ENCODE peak calls at places on chromosomes 6 and 20, in nine cellular contexts. K is lower lobe of right lung; F is A549; M is AG04450; Y is psoas muscle; J is cardiac muscle cell; U is CD8-positive, alpha-beta T cell; Q is mammary epithelial cell; V is fibroblast of the aortic adventitia. X is an unnamed sample.

GRCh38 chr6:79710127-79710526 is 79.0 kb downstream of the SH3BGRL2 start:
- DNase-seq in M (no peak), F (no peak), U (no peak), K (no peak), J (no peak), Y (no peak), Q (no peak), V (no peak), X (no peak)

GRCh38 chr6:35687658-35688604 is 784 bp downstream of the FKBP5 start:
- DNase-seq in U (peak), M (no peak), K (peak), V (peak), Q (peak), Y (peak), F (peak), J (peak), X (no peak)

GRCh38 chr20:64246616-64247311 is 8.8 kb upstream of the PCMTD2 start:
- DNase-seq in J (no peak), Q (no peak), K (no peak), F (no peak), V (no peak), Y (peak), U (peak), M (no peak), X (no peak)

GRCh38 chr6:33419580-33420492 is at the start of gene SYNGAP1:
- DNase-seq in K (no peak), J (peak), V (peak), M (peak), U (no peak), Y (peak), Q (no peak), F (no peak), X (no peak)

GRCh38 chr6:132687306-132687705 is 26.5 kb downstream of the VNN1 start:
- DNase-seq in Q (peak), K (no peak), Y (no peak), F (peak), V (peak), U (no peak), J (no peak), M (no peak), X (no peak)

GRCh38 chr20:22821081-22821480 is 214.0 kb upstream of the SSTR4 start:
- DNase-seq in J (peak), U (no peak), F (no peak), Y (no peak), V (no peak), K (no peak), M (no peak), Q (no peak), X (no peak)

GRCh38 chr20:48042628-48043027 is 257.3 kb upstream of the SULF2 start:
- DNase-seq in K (no peak), J (no peak), M (no peak), Q (no peak), V (no peak), U (no peak), Y (no peak), F (no peak), X (no peak)

GRCh38 chr20:31974975-31975481 is 7.1 kb downstream of the XKR7 start:
- DNase-seq in F (no peak), Y (no peak), J (no peak), V (no peak), Q (no peak), K (no peak), M (no peak), U (no peak), X (no peak)

GRCh38 chr6:45494734-45495133 is 117.0 kb upstream of the SUPT3H start:
- DNase-seq in V (no peak), U (no peak), F (no peak), M (no peak), K (no peak), J (no peak), Q (no peak), Y (no peak), X (no peak)

GRCh38 chr6:116971959-116972358 is 94.9 kb downstream of the RFX6 start:
- DNase-seq in Y (no peak), K (no peak), M (no peak), U (no peak), F (peak), J (peak), V (peak), Q (peak), X (peak)

GRCh38 chr6:127404594-127405178 is 54.5 kb downstream of the KIAA0408 start:
- DNase-seq in F (no peak), J (no peak), U (no peak), M (no peak), Y (no peak), V (no peak), K (no peak), Q (no peak), X (no peak)

GRCh38 chr20:56429496-56429895 is 17.4 kb downstream of the CASS4 start:
- DNase-seq in J (no peak), Y (no peak), K (no peak), M (no peak), V (peak), U (peak), Q (no peak), F (no peak), X (no peak)

GRCh38 chr20:62953839-62954703 is 1.6 kb downstream of the SLC17A9 start:
- DNase-seq in M (peak), J (peak), Y (peak), F (no peak), Q (no peak), U (peak), V (peak), K (peak), X (peak)

GRCh38 chr6:132505158-132505557 is 7.8 kb downstream of the STX7 start:
- DNase-seq in U (no peak), K (no peak), Q (no peak), M (no peak), F (no peak), V (no peak), J (no peak), Y (no peak), X (no peak)

GRCh38 chr20:7269452-7269851 is 502.0 kb downstream of the BMP2 start:
- DNase-seq in U (no peak), Q (peak), M (no peak), Y (no peak), K (no peak), J (no peak), V (no peak), F (no peak), X (no peak)

GRCh38 chr6:125015152-125015551 is 52.9 kb downstream of the RNF217 start:
- DNase-seq in K (no peak), F (no peak), U (no peak), V (no peak), M (no peak), J (no peak), Y (no peak), Q (no peak), X (no peak)

GRCh38 chr6:166664135-166664534 is 37.1 kb upstream of the RPS6KA2 start:
- DNase-seq in K (no peak), F (no peak), U (no peak), M (no peak), Q (no peak), V (peak), J (no peak), Y (no peak), X (no peak)

GRCh38 chr6:137802408-137803182 is 64.5 kb upstream of the TNFAIP3 start:
- DNase-seq in Q (no peak), V (no peak), J (peak), F (no peak), Y (no peak), K (no peak), M (no peak), U (no peak), X (no peak)

GRCh38 chr6:22906091-22906549 is 336.8 kb downstream of the HDGFL1 start:
- DNase-seq in J (peak), Y (no peak), U (no peak), Q (peak), F (peak), M (no peak), K (no peak), V (peak), X (no peak)

GRCh38 chr20:25539742-25540201 is 45.6 kb downstream of the NINL start:
- DNase-seq in Q (no peak), F (no peak), V (peak), Y (no peak), J (no peak), K (no peak), M (no peak), U (no peak), X (no peak)

GRCh38 chr6:21228411-21228810 is 365.1 kb upstream of the SOX4 start:
- DNase-seq in K (no peak), V (no peak), M (no peak), Y (no peak), U (no peak), Q (peak), F (no peak), J (no peak), X (no peak)

GRCh38 chr6:81999270-81999669 is 246.8 kb upstream of the TENT5A start:
- DNase-seq in V (no peak), J (no peak), Q (no peak), K (no peak), U (no peak), M (no peak), Y (no peak), F (no peak), X (no peak)

GRCh38 chr6:156988276-156989158 is 211.3 kb downstream of the ARID1B start:
- DNase-seq in M (no peak), Y (no peak), K (no peak), J (peak), F (no peak), U (no peak), V (no peak), Q (peak), X (no peak)

GRCh38 chr20:11588875-11589274 is 328.8 kb upstream of the BTBD3 start:
- DNase-seq in V (no peak), Y (no peak), M (no peak), Q (no peak), F (no peak), K (no peak), U (no peak), J (no peak), X (no peak)

GRCh38 chr20:46255440-46256104 is 52.7 kb downstream of the CDH22 start:
- DNase-seq in Q (peak), Y (peak), J (peak), M (no peak), V (peak), K (peak), F (no peak), U (peak), X (no peak)

GRCh38 chr6:2542858-2543218 is 207.9 kb downstream of the MYLK4 start:
- DNase-seq in M (peak), F (no peak), V (peak), Q (peak), Y (no peak), J (no peak), U (no peak), K (no peak), X (no peak)

GRCh38 chr20:55693646-55694045 is 311.7 kb downstream of the CBLN4 start:
- DNase-seq in J (no peak), F (no peak), V (no peak), Y (no peak), Q (no peak), K (no peak), M (no peak), U (no peak), X (no peak)

GRCh38 chr20:25510721-25511120 is 74.6 kb downstream of the NINL start:
- DNase-seq in Q (no peak), F (no peak), J (no peak), M (no peak), K (no peak), U (no peak), V (no peak), Y (no peak), X (no peak)

GRCh38 chr20:38130687-38131587 is 34.1 kb downstream of the TGM2 start:
- DNase-seq in Y (peak), V (no peak), K (peak), F (no peak), Q (no peak), U (no peak), J (no peak), M (no peak), X (no peak)

GRCh38 chr20:44762466-44763140 is 16.9 kb downstream of the KCNK15 start:
- DNase-seq in Q (no peak), Y (no peak), J (no peak), K (no peak), U (no peak), V (peak), F (no peak), M (no peak), X (no peak)

GRCh38 chr6:73951186-73951585 is 255.2 kb downstream of the CD109 start:
- DNase-seq in Q (no peak), V (peak), U (no peak), Y (no peak), M (no peak), F (no peak), K (no peak), J (no peak), X (no peak)

GRCh38 chr6:45877970-45878590 is 137.6 kb downstream of the CLIC5 start:
- DNase-seq in K (no peak), J (no peak), Q (no peak), M (no peak), Y (no peak), F (no peak), V (no peak), U (no peak), X (no peak)

GRCh38 chr6:131828080-131828479 is 20.3 kb downstream of the ENPP1 start:
- DNase-seq in F (no peak), K (no peak), J (no peak), U (no peak), Q (no peak), V (peak), Y (peak), M (no peak), X (no peak)

GRCh38 chr6:33277663-33278391 is 904 bp downstream of the B3GALT4 start:
- DNase-seq in J (no peak), K (no peak), Y (peak), U (peak), Q (no peak), F (no peak), M (no peak), V (no peak), X (no peak)

GRCh38 chr6:132369526-132369925 is 31.7 kb downstream of the MOXD1 start:
- DNase-seq in F (no peak), U (no peak), V (peak), K (no peak), Q (peak), J (no peak), Y (no peak), M (peak), X (no peak)

GRCh38 chr20:43507150-43508080 is at the start of gene L3MBTL1:
- DNase-seq in J (peak), U (no peak), Y (peak), Q (peak), V (peak), F (peak), M (no peak), K (peak), X (no peak)
- H3K4me3 ChIP-seq in J (peak), U (peak), Y (peak), Q (peak), V (peak), F (peak), M (peak), K (peak), X (peak)

DNA sequence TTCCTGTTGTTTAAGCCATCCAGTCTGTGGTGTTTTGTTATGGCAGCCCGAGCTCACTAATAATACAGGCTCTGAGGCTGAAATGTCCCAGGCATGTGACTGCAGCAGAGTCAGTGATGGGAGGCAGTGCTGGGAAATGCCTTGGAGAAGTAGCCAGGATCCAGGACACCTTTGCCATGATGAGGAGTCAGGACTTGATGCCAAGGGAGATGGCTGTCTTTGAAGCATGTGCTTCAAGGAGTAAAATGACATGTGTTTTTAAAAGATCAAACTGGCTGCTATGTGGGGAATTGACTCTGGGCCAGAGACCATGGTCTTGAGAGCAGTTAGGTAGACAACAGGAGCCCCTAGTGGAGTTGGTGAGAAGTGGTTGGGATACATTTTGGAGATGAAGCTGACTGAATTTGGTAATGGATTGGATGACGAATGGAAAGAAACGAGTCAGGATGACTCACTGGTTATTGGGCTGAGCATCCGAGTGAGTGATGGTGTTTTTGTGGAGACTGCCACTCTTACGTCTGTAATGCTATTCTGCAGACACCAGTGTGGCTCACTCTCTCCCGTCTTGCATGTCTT is 322.2 kb downstream of the PLCB1 start:
- DNase-seq in F (peak), M (peak), K (no peak), V (peak), Q (peak), U (no peak), Y (no peak), J (peak), X (peak)
- TF ChIP-seq CTCF in F (no peak), M (peak), K (peak), V (peak), Q (peak), U (no peak), Y (no peak), J (peak), X (peak)

DNA sequence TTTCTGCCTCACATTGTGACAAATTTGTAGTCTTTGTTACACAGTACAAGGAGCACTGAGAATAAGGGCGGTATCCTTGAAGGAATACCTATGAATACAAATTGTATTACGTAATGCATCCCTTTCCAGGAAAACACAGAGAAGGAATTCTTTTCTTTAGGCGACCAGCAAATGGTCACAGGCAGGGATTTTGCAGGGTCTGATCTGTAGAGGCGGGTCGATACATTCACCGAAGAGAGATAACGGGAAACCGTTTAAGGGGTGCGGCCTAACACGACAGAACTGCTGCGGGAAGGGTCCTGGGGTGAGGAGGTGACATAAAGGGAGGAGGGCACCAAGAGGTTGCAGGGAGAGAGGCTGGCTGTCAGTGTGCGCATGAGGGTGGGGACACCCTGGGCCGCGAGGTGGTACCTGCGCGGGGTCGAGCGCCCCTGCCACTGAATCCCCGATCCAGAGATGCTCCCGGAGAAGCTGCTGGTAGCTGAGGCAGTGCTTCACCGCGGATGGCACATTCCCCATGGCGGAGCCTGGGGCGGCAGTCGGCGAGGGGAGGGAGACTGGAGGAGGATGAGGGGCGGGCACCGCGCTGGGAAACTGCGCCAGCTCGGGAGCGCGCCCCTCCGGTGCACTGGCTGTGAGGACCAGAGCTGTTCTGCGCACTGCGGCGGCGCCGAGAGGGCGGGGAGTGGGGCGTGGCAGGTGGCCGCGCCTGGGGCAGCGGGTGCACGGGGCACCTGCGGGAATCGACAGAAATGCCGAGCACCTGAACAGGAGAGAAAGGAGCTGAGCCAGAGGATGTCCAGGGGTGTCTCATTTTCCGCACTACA is at the start of gene HMGCLL1:
- DNase-seq in K (peak), J (peak), M (no peak), V (no peak), Q (peak), Y (peak), F (peak), U (no peak), X (no peak)
- H3K4me3 ChIP-seq in K (peak), J (peak), M (peak), V (no peak), Q (peak), Y (peak), F (peak), U (no peak), X (no peak)

GRCh38 chr6:128727500-128727899 is 155.4 kb upstream of the LAMA2 start:
- DNase-seq in U (no peak), Q (no peak), V (no peak), J (no peak), F (no peak), Y (no peak), K (no peak), M (no peak), X (no peak)

GRCh38 chr6:128725271-128726233 is 157.4 kb upstream of the LAMA2 start:
- DNase-seq in Y (no peak), Q (no peak), K (no peak), M (no peak), U (no peak), V (peak), F (peak), J (peak), X (peak)

GRCh38 chr6:128736780-128737179 is 146.2 kb upstream of the LAMA2 start:
- DNase-seq in F (no peak), Y (no peak), K (no peak), U (no peak), Q (no peak), M (no peak), V (no peak), J (no peak), X (no peak)

DNA sequence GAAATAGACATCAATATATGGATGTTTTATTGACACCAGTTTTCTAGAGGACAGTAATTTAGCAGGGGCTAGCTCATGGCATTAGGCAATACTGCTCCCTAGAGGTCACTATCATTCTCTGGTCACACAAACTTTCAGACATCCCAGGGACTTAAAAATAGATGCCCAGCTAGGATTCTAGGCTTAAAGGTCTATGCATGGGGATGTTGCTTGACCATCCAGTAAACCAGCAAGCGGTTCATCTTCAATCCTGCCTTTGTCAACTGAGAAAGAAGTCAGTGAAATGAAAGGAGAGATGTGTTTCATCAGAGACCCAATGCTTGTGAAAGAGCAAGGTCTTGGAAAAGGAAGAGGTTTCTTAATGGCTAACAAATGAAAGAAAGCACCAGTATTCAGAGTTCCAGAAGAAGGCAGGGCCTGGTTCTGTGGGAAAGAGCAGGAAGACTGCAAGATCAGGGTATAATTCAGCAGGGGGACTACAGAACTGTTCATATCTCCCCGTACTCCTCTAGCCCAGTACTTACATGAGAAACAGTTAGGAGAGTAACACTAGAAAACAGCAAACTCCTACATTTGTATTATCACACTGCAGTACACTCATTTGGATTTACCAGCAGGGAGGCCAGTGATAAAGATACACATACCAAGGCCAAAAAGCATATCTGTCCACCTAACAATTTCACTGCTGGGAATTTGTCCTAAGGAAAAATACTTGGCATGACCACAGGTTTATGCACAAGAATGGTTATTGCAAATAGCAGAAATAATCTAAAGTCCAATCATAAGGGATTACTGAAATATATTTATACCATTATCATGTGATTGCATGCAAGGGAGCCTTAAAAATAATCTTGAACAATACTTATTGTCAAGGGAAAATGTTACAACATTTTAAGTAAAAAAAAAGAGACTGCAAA is 151.4 kb upstream of the LAMA2 start:
- DNase-seq in V (peak), F (peak), Q (peak), J (peak), U (no peak), K (no peak), M (peak), Y (no peak), X (peak)
- TF ChIP-seq CTCF in V (peak), F (peak), Q (peak), J (peak), U (peak), K (peak), M (peak), Y (peak), X (peak)

X was measured in HFF-Myc.